ENCODE peak calls at places on chromosomes 11 and 22, in nine cellular contexts. One of them, this sample, is unnamed.

GRCh38 chr11:128886401-128887119 is 4.6 kb upstream of the KCNJ5 start:
- DNase-seq in activated CD4-positive, CD25-positive, alpha-beta regulatory T cell: no peak
- DNase-seq in stimulated activated CD8-positive, alpha-beta memory T cell treated with anti-CD3 and anti-CD28 coated beads, Interleukin-2, amount 100 ng/mL, for 48 hours: no peak
- DNase-seq in AG08395: no peak
- DNase-seq in skeletal muscle cell: no peak
- DNase-seq in glomerular endothelial cell: no peak
- DNase-seq in HTR-8/SVneo: peak
- DNase-seq in EH: no peak
- DNase-seq in progenitor cell of endocrine pancreas: no peak
- DNase-seq in this sample: no peak

GRCh38 chr22:38065539-38065938 is 8.3 kb downstream of the PICK1 start:
- DNase-seq in activated CD4-positive, CD25-positive, alpha-beta regulatory T cell: no peak
- DNase-seq in glomerular endothelial cell: no peak
- DNase-seq in AG08395: no peak
- DNase-seq in HTR-8/SVneo: no peak
- DNase-seq in skeletal muscle cell: no peak
- DNase-seq in progenitor cell of endocrine pancreas: no peak
- DNase-seq in stimulated activated CD8-positive, alpha-beta memory T cell treated with anti-CD3 and anti-CD28 coated beads, Interleukin-2, amount 100 ng/mL, for 48 hours: no peak
- DNase-seq in EH: no peak
- DNase-seq in this sample: no peak

GRCh38 chr11:73480677-73481076 is 104.5 kb downstream of the RELT start:
- DNase-seq in activated CD4-positive, CD25-positive, alpha-beta regulatory T cell: no peak
- DNase-seq in HTR-8/SVneo: no peak
- DNase-seq in progenitor cell of endocrine pancreas: no peak
- DNase-seq in AG08395: peak
- DNase-seq in stimulated activated CD8-positive, alpha-beta memory T cell treated with anti-CD3 and anti-CD28 coated beads, Interleukin-2, amount 100 ng/mL, for 48 hours: no peak
- DNase-seq in glomerular endothelial cell: no peak
- DNase-seq in EH: no peak
- DNase-seq in skeletal muscle cell: no peak
- DNase-seq in this sample: no peak

GRCh38 chr11:103035656-103036434 is 56.1 kb downstream of the DCUN1D5 start:
- DNase-seq in glomerular endothelial cell: peak
- DNase-seq in AG08395: peak
- DNase-seq in EH: peak
- DNase-seq in skeletal muscle cell: peak
- DNase-seq in stimulated activated CD8-positive, alpha-beta memory T cell treated with anti-CD3 and anti-CD28 coated beads, Interleukin-2, amount 100 ng/mL, for 48 hours: no peak
- DNase-seq in activated CD4-positive, CD25-positive, alpha-beta regulatory T cell: no peak
- DNase-seq in HTR-8/SVneo: peak
- DNase-seq in progenitor cell of endocrine pancreas: no peak
- DNase-seq in this sample: no peak

GRCh38 chr11:32198053-32198452 is 107.2 kb downstream of the RCN1 start:
- DNase-seq in stimulated activated CD8-positive, alpha-beta memory T cell treated with anti-CD3 and anti-CD28 coated beads, Interleukin-2, amount 100 ng/mL, for 48 hours: no peak
- DNase-seq in progenitor cell of endocrine pancreas: no peak
- DNase-seq in skeletal muscle cell: no peak
- DNase-seq in activated CD4-positive, CD25-positive, alpha-beta regulatory T cell: no peak
- DNase-seq in AG08395: no peak
- DNase-seq in glomerular endothelial cell: no peak
- DNase-seq in HTR-8/SVneo: no peak
- DNase-seq in EH: no peak
- DNase-seq in this sample: no peak

GRCh38 chr22:43114958-43115357 is 4.4 kb downstream of the BIK start:
- DNase-seq in stimulated activated CD8-positive, alpha-beta memory T cell treated with anti-CD3 and anti-CD28 coated beads, Interleukin-2, amount 100 ng/mL, for 48 hours: no peak
- DNase-seq in activated CD4-positive, CD25-positive, alpha-beta regulatory T cell: no peak
- DNase-seq in AG08395: no peak
- DNase-seq in progenitor cell of endocrine pancreas: no peak
- DNase-seq in glomerular endothelial cell: no peak
- DNase-seq in EH: no peak
- DNase-seq in skeletal muscle cell: no peak
- DNase-seq in HTR-8/SVneo: no peak
- DNase-seq in this sample: no peak

GRCh38 chr11:8290122-8290810 is 26.6 kb upstream of the LMO1 start:
- DNase-seq in glomerular endothelial cell: no peak
- DNase-seq in HTR-8/SVneo: no peak
- DNase-seq in activated CD4-positive, CD25-positive, alpha-beta regulatory T cell: no peak
- DNase-seq in skeletal muscle cell: no peak
- DNase-seq in progenitor cell of endocrine pancreas: no peak
- DNase-seq in EH: no peak
- DNase-seq in stimulated activated CD8-positive, alpha-beta memory T cell treated with anti-CD3 and anti-CD28 coated beads, Interleukin-2, amount 100 ng/mL, for 48 hours: no peak
- DNase-seq in AG08395: no peak
- DNase-seq in this sample: no peak

GRCh38 chr22:49052023-49052538 is 775.6 kb downstream of the BRD1 start:
- DNase-seq in AG08395: peak
- DNase-seq in HTR-8/SVneo: no peak
- DNase-seq in stimulated activated CD8-positive, alpha-beta memory T cell treated with anti-CD3 and anti-CD28 coated beads, Interleukin-2, amount 100 ng/mL, for 48 hours: peak
- DNase-seq in glomerular endothelial cell: no peak
- DNase-seq in progenitor cell of endocrine pancreas: no peak
- DNase-seq in skeletal muscle cell: no peak
- DNase-seq in EH: no peak
- DNase-seq in activated CD4-positive, CD25-positive, alpha-beta regulatory T cell: no peak
- DNase-seq in this sample: no peak

GRCh38 chr11:120057595-120058581 is 80.0 kb downstream of the TRIM29 start:
- DNase-seq in glomerular endothelial cell: no peak
- DNase-seq in HTR-8/SVneo: no peak
- DNase-seq in skeletal muscle cell: no peak
- DNase-seq in stimulated activated CD8-positive, alpha-beta memory T cell treated with anti-CD3 and anti-CD28 coated beads, Interleukin-2, amount 100 ng/mL, for 48 hours: no peak
- DNase-seq in AG08395: peak
- DNase-seq in progenitor cell of endocrine pancreas: no peak
- DNase-seq in activated CD4-positive, CD25-positive, alpha-beta regulatory T cell: no peak
- DNase-seq in EH: peak
- DNase-seq in this sample: peak

GRCh38 chr11:71238285-71238875 is 14.0 kb downstream of the SHANK2 start:
- DNase-seq in activated CD4-positive, CD25-positive, alpha-beta regulatory T cell: no peak
- DNase-seq in EH: no peak
- DNase-seq in AG08395: no peak
- DNase-seq in skeletal muscle cell: no peak
- DNase-seq in HTR-8/SVneo: no peak
- DNase-seq in progenitor cell of endocrine pancreas: no peak
- DNase-seq in glomerular endothelial cell: no peak
- DNase-seq in stimulated activated CD8-positive, alpha-beta memory T cell treated with anti-CD3 and anti-CD28 coated beads, Interleukin-2, amount 100 ng/mL, for 48 hours: no peak
- DNase-seq in this sample: no peak

GRCh38 chr11:58963551-58964075 is 24.3 kb downstream of the GLYATL1 start:
- DNase-seq in EH: peak
- DNase-seq in glomerular endothelial cell: no peak
- DNase-seq in activated CD4-positive, CD25-positive, alpha-beta regulatory T cell: no peak
- DNase-seq in AG08395: peak
- DNase-seq in skeletal muscle cell: peak
- DNase-seq in HTR-8/SVneo: no peak
- DNase-seq in stimulated activated CD8-positive, alpha-beta memory T cell treated with anti-CD3 and anti-CD28 coated beads, Interleukin-2, amount 100 ng/mL, for 48 hours: no peak
- DNase-seq in progenitor cell of endocrine pancreas: peak
- DNase-seq in this sample: no peak

GRCh38 chr11:6402561-6402981 is 12.3 kb downstream of the SMPD1 start:
- DNase-seq in EH: peak
- DNase-seq in progenitor cell of endocrine pancreas: no peak
- DNase-seq in AG08395: no peak
- DNase-seq in stimulated activated CD8-positive, alpha-beta memory T cell treated with anti-CD3 and anti-CD28 coated beads, Interleukin-2, amount 100 ng/mL, for 48 hours: no peak
- DNase-seq in glomerular endothelial cell: no peak
- DNase-seq in HTR-8/SVneo: no peak
- DNase-seq in skeletal muscle cell: no peak
- DNase-seq in activated CD4-positive, CD25-positive, alpha-beta regulatory T cell: no peak
- DNase-seq in this sample: no peak

GRCh38 chr22:45319319-45319675 is 9.6 kb downstream of the FAM118A start:
- DNase-seq in stimulated activated CD8-positive, alpha-beta memory T cell treated with anti-CD3 and anti-CD28 coated beads, Interleukin-2, amount 100 ng/mL, for 48 hours: no peak
- DNase-seq in glomerular endothelial cell: no peak
- DNase-seq in progenitor cell of endocrine pancreas: no peak
- DNase-seq in EH: peak
- DNase-seq in activated CD4-positive, CD25-positive, alpha-beta regulatory T cell: no peak
- DNase-seq in skeletal muscle cell: peak
- DNase-seq in HTR-8/SVneo: no peak
- DNase-seq in AG08395: peak
- DNase-seq in this sample: no peak

GRCh38 chr11:65771589-65772112 is 9.1 kb downstream of the AP5B1 start:
- DNase-seq in skeletal muscle cell: no peak
- DNase-seq in progenitor cell of endocrine pancreas: no peak
- DNase-seq in stimulated activated CD8-positive, alpha-beta memory T cell treated with anti-CD3 and anti-CD28 coated beads, Interleukin-2, amount 100 ng/mL, for 48 hours: no peak
- DNase-seq in glomerular endothelial cell: no peak
- DNase-seq in EH: no peak
- DNase-seq in HTR-8/SVneo: no peak
- DNase-seq in activated CD4-positive, CD25-positive, alpha-beta regulatory T cell: no peak
- DNase-seq in AG08395: no peak
- DNase-seq in this sample: no peak

GRCh38 chr11:86811637-86812321 is 11.4 kb downstream of the PRSS23 start:
- DNase-seq in stimulated activated CD8-positive, alpha-beta memory T cell treated with anti-CD3 and anti-CD28 coated beads, Interleukin-2, amount 100 ng/mL, for 48 hours: no peak
- DNase-seq in EH: peak
- DNase-seq in glomerular endothelial cell: no peak
- DNase-seq in AG08395: peak
- DNase-seq in skeletal muscle cell: peak
- DNase-seq in HTR-8/SVneo: no peak
- DNase-seq in progenitor cell of endocrine pancreas: no peak
- DNase-seq in activated CD4-positive, CD25-positive, alpha-beta regulatory T cell: no peak
- DNase-seq in this sample: no peak

GRCh38 chr11:1040428-1041148 is 4.1 kb upstream of the MUC6 start:
- DNase-seq in stimulated activated CD8-positive, alpha-beta memory T cell treated with anti-CD3 and anti-CD28 coated beads, Interleukin-2, amount 100 ng/mL, for 48 hours: no peak
- DNase-seq in EH: no peak
- DNase-seq in progenitor cell of endocrine pancreas: no peak
- DNase-seq in glomerular endothelial cell: no peak
- DNase-seq in activated CD4-positive, CD25-positive, alpha-beta regulatory T cell: no peak
- DNase-seq in AG08395: no peak
- DNase-seq in skeletal muscle cell: no peak
- DNase-seq in HTR-8/SVneo: no peak
- DNase-seq in this sample: no peak

GRCh38 chr11:132278801-132279574 is 908.6 kb downstream of the NTM start:
- DNase-seq in stimulated activated CD8-positive, alpha-beta memory T cell treated with anti-CD3 and anti-CD28 coated beads, Interleukin-2, amount 100 ng/mL, for 48 hours: no peak
- DNase-seq in HTR-8/SVneo: no peak
- DNase-seq in glomerular endothelial cell: no peak
- DNase-seq in activated CD4-positive, CD25-positive, alpha-beta regulatory T cell: no peak
- DNase-seq in progenitor cell of endocrine pancreas: no peak
- DNase-seq in AG08395: peak
- DNase-seq in skeletal muscle cell: no peak
- DNase-seq in EH: peak
- DNase-seq in this sample: no peak

GRCh38 chr11:28539239-28540025 is 431.2 kb downstream of the METTL15 start:
- DNase-seq in glomerular endothelial cell: no peak
- DNase-seq in HTR-8/SVneo: no peak
- DNase-seq in activated CD4-positive, CD25-positive, alpha-beta regulatory T cell: no peak
- DNase-seq in EH: no peak
- DNase-seq in skeletal muscle cell: peak
- DNase-seq in AG08395: no peak
- DNase-seq in stimulated activated CD8-positive, alpha-beta memory T cell treated with anti-CD3 and anti-CD28 coated beads, Interleukin-2, amount 100 ng/mL, for 48 hours: no peak
- DNase-seq in progenitor cell of endocrine pancreas: no peak
- DNase-seq in this sample: no peak

GRCh38 chr11:30206249-30206996 is 24.4 kb upstream of the FSHB start:
- DNase-seq in stimulated activated CD8-positive, alpha-beta memory T cell treated with anti-CD3 and anti-CD28 coated beads, Interleukin-2, amount 100 ng/mL, for 48 hours: no peak
- DNase-seq in AG08395: no peak
- DNase-seq in EH: no peak
- DNase-seq in activated CD4-positive, CD25-positive, alpha-beta regulatory T cell: no peak
- DNase-seq in progenitor cell of endocrine pancreas: no peak
- DNase-seq in glomerular endothelial cell: no peak
- DNase-seq in HTR-8/SVneo: no peak
- DNase-seq in skeletal muscle cell: no peak
- DNase-seq in this sample: no peak

GRCh38 chr22:38697055-38697980 is 3.4 kb downstream of the JOSD1 start:
- DNase-seq in HTR-8/SVneo: no peak
- DNase-seq in progenitor cell of endocrine pancreas: no peak
- DNase-seq in EH: peak
- DNase-seq in stimulated activated CD8-positive, alpha-beta memory T cell treated with anti-CD3 and anti-CD28 coated beads, Interleukin-2, amount 100 ng/mL, for 48 hours: no peak
- DNase-seq in glomerular endothelial cell: no peak
- DNase-seq in AG08395: no peak
- DNase-seq in skeletal muscle cell: no peak
- DNase-seq in activated CD4-positive, CD25-positive, alpha-beta regulatory T cell: no peak
- DNase-seq in this sample: no peak

GRCh38 chr11:44445500-44446340 is 119.7 kb upstream of the CD82 start:
- DNase-seq in AG08395: no peak
- DNase-seq in glomerular endothelial cell: no peak
- DNase-seq in activated CD4-positive, CD25-positive, alpha-beta regulatory T cell: no peak
- DNase-seq in stimulated activated CD8-positive, alpha-beta memory T cell treated with anti-CD3 and anti-CD28 coated beads, Interleukin-2, amount 100 ng/mL, for 48 hours: no peak
- DNase-seq in skeletal muscle cell: no peak
- DNase-seq in EH: no peak
- DNase-seq in HTR-8/SVneo: no peak
- DNase-seq in progenitor cell of endocrine pancreas: no peak
- DNase-seq in this sample: no peak

GRCh38 chr11:2789791-2790580 is 90.2 kb upstream of the KCNQ1OT1 start:
- DNase-seq in AG08395: no peak
- DNase-seq in activated CD4-positive, CD25-positive, alpha-beta regulatory T cell: no peak
- DNase-seq in EH: no peak
- DNase-seq in glomerular endothelial cell: no peak
- DNase-seq in progenitor cell of endocrine pancreas: peak
- DNase-seq in stimulated activated CD8-positive, alpha-beta memory T cell treated with anti-CD3 and anti-CD28 coated beads, Interleukin-2, amount 100 ng/mL, for 48 hours: no peak
- DNase-seq in skeletal muscle cell: no peak
- DNase-seq in HTR-8/SVneo: no peak
- DNase-seq in this sample: peak

GRCh38 chr11:78975081-78975480 is 400.4 kb upstream of the NARS2 start:
- DNase-seq in skeletal muscle cell: no peak
- DNase-seq in glomerular endothelial cell: no peak
- DNase-seq in AG08395: no peak
- DNase-seq in progenitor cell of endocrine pancreas: no peak
- DNase-seq in HTR-8/SVneo: no peak
- DNase-seq in stimulated activated CD8-positive, alpha-beta memory T cell treated with anti-CD3 and anti-CD28 coated beads, Interleukin-2, amount 100 ng/mL, for 48 hours: no peak
- DNase-seq in activated CD4-positive, CD25-positive, alpha-beta regulatory T cell: no peak
- DNase-seq in EH: no peak
- DNase-seq in this sample: no peak

GRCh38 chr11:44575288-44575672 is 9.8 kb downstream of the CD82 start:
- DNase-seq in skeletal muscle cell: no peak
- DNase-seq in progenitor cell of endocrine pancreas: no peak
- DNase-seq in AG08395: peak
- DNase-seq in glomerular endothelial cell: no peak
- DNase-seq in activated CD4-positive, CD25-positive, alpha-beta regulatory T cell: no peak
- DNase-seq in stimulated activated CD8-positive, alpha-beta memory T cell treated with anti-CD3 and anti-CD28 coated beads, Interleukin-2, amount 100 ng/mL, for 48 hours: no peak
- DNase-seq in EH: peak
- DNase-seq in HTR-8/SVneo: no peak
- DNase-seq in this sample: no peak

GRCh38 chr11:99020324-99021225 is at the start of gene CNTN5:
- DNase-seq in stimulated activated CD8-positive, alpha-beta memory T cell treated with anti-CD3 and anti-CD28 coated beads, Interleukin-2, amount 100 ng/mL, for 48 hours: no peak
- DNase-seq in skeletal muscle cell: no peak
- DNase-seq in EH: peak
- DNase-seq in AG08395: peak
- DNase-seq in glomerular endothelial cell: no peak
- DNase-seq in HTR-8/SVneo: peak
- DNase-seq in progenitor cell of endocrine pancreas: peak
- DNase-seq in activated CD4-positive, CD25-positive, alpha-beta regulatory T cell: no peak
- DNase-seq in this sample: peak

GRCh38 chr11:116963813-116964212 is 126.4 kb upstream of the APOA1 start:
- DNase-seq in glomerular endothelial cell: no peak
- DNase-seq in EH: peak
- DNase-seq in AG08395: no peak
- DNase-seq in activated CD4-positive, CD25-positive, alpha-beta regulatory T cell: no peak
- DNase-seq in skeletal muscle cell: no peak
- DNase-seq in stimulated activated CD8-positive, alpha-beta memory T cell treated with anti-CD3 and anti-CD28 coated beads, Interleukin-2, amount 100 ng/mL, for 48 hours: no peak
- DNase-seq in HTR-8/SVneo: no peak
- DNase-seq in progenitor cell of endocrine pancreas: no peak
- DNase-seq in this sample: no peak

GRCh38 chr11:1192741-1193325 is 30.0 kb upstream of the MUC5B start:
- DNase-seq in AG08395: no peak
- DNase-seq in HTR-8/SVneo: no peak
- DNase-seq in skeletal muscle cell: no peak
- DNase-seq in glomerular endothelial cell: no peak
- DNase-seq in stimulated activated CD8-positive, alpha-beta memory T cell treated with anti-CD3 and anti-CD28 coated beads, Interleukin-2, amount 100 ng/mL, for 48 hours: no peak
- DNase-seq in EH: no peak
- DNase-seq in activated CD4-positive, CD25-positive, alpha-beta regulatory T cell: no peak
- DNase-seq in progenitor cell of endocrine pancreas: no peak
- DNase-seq in this sample: peak